ENCODE peak calls at places on chromosomes 6 and 20, in seven cellular contexts. N, A, D, X, B, G and O are unnamed samples.

GRCh38 chr6:88870728-88871330 is 92.6 kb downstream of the RNGTT start:
- DNase-seq in G (no peak), N (peak), A (peak), X (peak), D (peak), B (peak), O (peak)

GRCh38 chr6:35046862-35047261 is 94.3 kb downstream of the TCP11 start:
- DNase-seq in B (no peak), A (no peak), X (no peak), D (no peak), G (no peak), N (peak), O (peak)

GRCh38 chr20:56360899-56361199 is 2.1 kb downstream of the FAM210B start:
- DNase-seq in D (no peak), X (no peak), N (no peak), B (no peak), A (no peak), G (no peak), O (no peak)

GRCh38 chr6:123027392-123027791 is 31.4 kb downstream of the CLVS2 start:
- DNase-seq in D (no peak), X (no peak), N (no peak), G (no peak), A (no peak), B (no peak), O (no peak)

GRCh38 chr20:32116079-32116521 is 6.6 kb downstream of the TM9SF4 start:
- DNase-seq in B (no peak), A (no peak), N (peak), X (no peak), D (no peak), G (no peak), O (no peak)

GRCh38 chr6:107237992-107238660 is 122.8 kb upstream of the BEND3 start:
- DNase-seq in G (no peak), D (no peak), X (peak), B (peak), N (no peak), A (no peak), O (no peak)

GRCh38 chr6:90028080-90028778 is 134.0 kb downstream of the GJA10 start:
- DNase-seq in N (no peak), A (peak), X (no peak), B (no peak), D (no peak), G (no peak), O (peak)

GRCh38 chr6:168130168-168130651 is 51.2 kb upstream of the FRMD1 start:
- DNase-seq in G (no peak), N (no peak), A (no peak), D (no peak), X (no peak), B (no peak), O (no peak)

GRCh38 chr6:1436334-1437306 is 47.2 kb downstream of the FOXF2 start:
- DNase-seq in N (peak), A (peak), B (peak), G (peak), D (peak), X (peak), O (peak)

GRCh38 chr6:28884423-28885148 is 39.2 kb downstream of the TRIM27 start:
- DNase-seq in G (no peak), A (no peak), X (no peak), N (no peak), B (no peak), D (no peak), O (peak)

GRCh38 chr6:217048-217659 is 75.1 kb upstream of the DUSP22 start:
- DNase-seq in X (no peak), B (no peak), G (no peak), D (no peak), A (no peak), N (peak), O (no peak)

GRCh38 chr20:52974155-52974554 is 2.0 kb downstream of the TSHZ2 start:
- DNase-seq in D (no peak), X (no peak), A (no peak), N (no peak), B (no peak), G (no peak), O (no peak)

GRCh38 chr6:105608711-105609374 is 206.0 kb upstream of the PREP start:
- DNase-seq in N (no peak), A (peak), D (no peak), B (no peak), X (peak), G (no peak), O (peak)